ENCODE peak calls at places on chromosomes 11 and 22, in five cellular contexts. X is PC-9, W is tibial nerve, M is SK-N-SH, B is PC-3. K is an unnamed sample.
A peak's percentile ranks its signal among the peaks of the same experiment; 100 is the strongest.

GRCh38 chr11:69819541-69820070 is 390 bp upstream of the FGF3 start:
- DNase-seq in M (peak; percentile 81), B (no peak), X (no peak), W (no peak), K (no peak)

GRCh38 chr11:86916330-86916729 is 38.9 kb downstream of the FZD4 start:
- DNase-seq in W (peak; percentile 17), B (peak; percentile 96), M (no peak), X (peak; percentile 88), K (no peak)

GRCh38 chr11:132220464-132220863 is 850.0 kb downstream of the NTM start:
- DNase-seq in B (no peak), W (no peak), X (no peak), M (no peak), K (no peak)

GRCh38 chr22:49807780-49808708 is 19.6 kb downstream of the BRD1 start:
- DNase-seq in B (no peak), X (no peak), W (no peak), M (no peak), K (no peak)

GRCh38 chr11:65872555-65873279 is at the start of gene EFEMP2:
- DNase-seq in X (no peak), B (no peak), M (peak; percentile 79), W (no peak), K (no peak)

GRCh38 chr11:44138980-44139379 is 43.5 kb downstream of the EXT2 start:
- DNase-seq in W (no peak), M (no peak), B (no peak), X (no peak), K (no peak)

GRCh38 chr22:38074181-38075104 is 9.5 kb downstream of the SLC16A8 start:
- DNase-seq in W (no peak), B (no peak), X (no peak), M (no peak), K (no peak)

GRCh38 chr11:72831521-72832300 is 17.5 kb downstream of the ATG16L2 start:
- DNase-seq in B (peak; percentile 76), M (peak; percentile 88), W (peak; percentile 87), X (peak; percentile 61), K (peak; percentile 51)

GRCh38 chr11:2892215-2893020 is 6.8 kb upstream of the CDKN1C start:
- DNase-seq in M (peak; percentile 92), X (peak; percentile 50), B (peak; percentile 59), W (no peak), K (no peak)

GRCh38 chr11:96741068-96741467 is 351.3 kb downstream of the JRKL start:
- DNase-seq in M (no peak), B (peak; percentile 57), X (no peak), W (no peak), K (no peak)

GRCh38 chr11:33545941-33546340 is 154.7 kb downstream of the C11orf91 start:
- DNase-seq in W (no peak), B (peak; percentile 27), X (no peak), M (no peak), K (no peak)

GRCh38 chr11:64661146-64661545 is 61.9 kb downstream of the NRXN2 start:
- DNase-seq in X (no peak), M (no peak), W (no peak), B (no peak), K (no peak)

GRCh38 chr11:8826901-8827560 is 84.0 kb upstream of the AKIP1 start:
- DNase-seq in M (no peak), X (no peak), W (no peak), B (no peak), K (no peak)

GRCh38 chr22:26552466-26552865 is 37.5 kb downstream of the TPST2 start:
- DNase-seq in M (no peak), B (no peak), X (no peak), W (no peak), K (no peak)

GRCh38 chr11:131511794-131512193 is 141.4 kb downstream of the NTM start:
- DNase-seq in B (peak; percentile 67), M (peak; percentile 43), W (peak; percentile 27), X (peak; percentile 42), K (no peak)

GRCh38 chr22:17552737-17553136 is 10.6 kb upstream of the SLC25A18 start:
- DNase-seq in W (no peak), M (no peak), B (no peak), X (no peak), K (no peak)

GRCh38 chr11:73866586-73866996 is 10.1 kb downstream of the COA4 start:
- DNase-seq in X (peak; percentile 71), B (peak; percentile 76), W (no peak), M (peak; percentile 58), K (no peak)

GRCh38 chr11:69882270-69882608 is 63.0 kb upstream of the FGF3 start:
- DNase-seq in M (no peak), W (no peak), X (peak; percentile 6), B (no peak), K (no peak)

GRCh38 chr22:24697671-24698082 is 76.8 kb downstream of the PIWIL3 start:
- DNase-seq in B (no peak), X (no peak), M (no peak), W (peak; percentile 46), K (no peak)

GRCh38 chr11:87356428-87356827 is 318.7 kb downstream of the TMEM135 start:
- DNase-seq in X (no peak), M (no peak), W (no peak), B (no peak), K (no peak)

GRCh38 chr11:102807921-102808320 is 10.0 kb upstream of the MMP1 start:
- DNase-seq in M (peak; percentile 36), B (peak; percentile 32), X (peak; percentile 43), W (no peak), K (no peak)

GRCh38 chr11:118791961-118792578 is 1.1 kb upstream of the DDX6 start:
- DNase-seq in B (peak; percentile 12), M (peak; percentile 57), W (peak; percentile 22), X (no peak), K (no peak)

GRCh38 chr11:2787816-2788750 is 88.3 kb upstream of the KCNQ1OT1 start:
- DNase-seq in X (no peak), B (no peak), M (no peak), W (no peak), K (no peak)

GRCh38 chr22:39308614-39309363 is 10.6 kb downstream of the RPL3 start:
- DNase-seq in B (peak; percentile 89), M (no peak), W (peak; percentile 53), X (peak; percentile 92), K (no peak)

GRCh38 chr22:20773793-20774212 is at the start of gene SERPIND1:
- DNase-seq in W (no peak), M (no peak), X (no peak), B (no peak), K (no peak)

GRCh38 chr22:20774882-20775281 is 969 bp downstream of the SERPIND1 start:
- DNase-seq in X (no peak), M (no peak), B (no peak), W (no peak), K (no peak)

GRCh38 chr22:20775342-20775895 is 1.5 kb downstream of the SERPIND1 start:
- DNase-seq in M (no peak), X (no peak), B (no peak), W (no peak), K (no peak)

GRCh38 chr22:20776624-20777405 is 2.9 kb downstream of the SERPIND1 start:
- DNase-seq in X (no peak), B (no peak), M (no peak), W (no peak), K (no peak)

GRCh38 chr22:20771918-20772625 is 1.8 kb upstream of the SERPIND1 start:
- DNase-seq in W (no peak), B (no peak), M (no peak), X (no peak), K (no peak)
- TF ChIP-seq CTCF in W (no peak), B (peak; percentile 37), M (no peak), X (no peak), K (no peak)

GRCh38 chr22:22879675-22880029 is 8.0 kb upstream of the IGLL5 start:
- DNase-seq in W (no peak), X (no peak), M (no peak), B (no peak), K (no peak)
- TF ChIP-seq CTCF in W (no peak), X (no peak), M (no peak), B (no peak), K (no peak)

DNA sequence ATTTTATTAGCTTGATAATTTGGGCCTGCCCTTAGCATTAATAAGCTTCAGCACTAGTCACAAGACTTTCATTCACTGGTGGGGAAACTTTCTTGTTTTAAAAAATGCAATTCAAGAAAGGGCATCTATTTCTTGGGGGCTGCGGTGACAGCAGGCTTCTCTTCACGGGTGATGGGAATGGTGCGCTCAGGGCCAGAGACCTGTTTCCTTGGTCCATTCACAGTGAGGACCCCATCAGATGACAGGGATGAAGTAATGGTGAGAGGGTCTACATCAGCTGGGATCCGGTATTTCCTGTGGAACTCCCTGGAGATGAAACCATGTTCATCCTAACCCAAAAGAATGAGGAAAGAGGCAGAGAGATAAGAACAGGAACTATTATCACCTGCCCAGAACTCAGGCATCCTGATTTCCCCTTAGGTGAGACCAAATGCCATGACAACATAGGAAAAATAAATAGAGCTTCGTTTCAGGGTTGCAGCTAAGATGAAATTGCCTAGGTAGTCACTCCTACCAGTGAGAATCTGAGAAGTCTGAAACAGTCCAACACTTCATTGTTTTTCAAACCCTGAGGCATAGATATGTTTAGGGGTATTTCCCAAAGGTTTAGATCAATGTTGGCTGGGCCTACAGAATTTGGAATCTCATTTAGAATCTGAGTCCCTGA is 2.8 kb downstream of the CRYAB start:
- DNase-seq in W (no peak), B (no peak), X (no peak), M (no peak), K (no peak)
- TF ChIP-seq CTCF in W (no peak), B (no peak), X (no peak), M (no peak), K (no peak)

GRCh38 chr11:57001674-57002401 is 13.1 kb downstream of the OR5AK2 start:
- DNase-seq in X (no peak), W (no peak), M (no peak), B (peak; percentile 40), K (no peak)
- TF ChIP-seq CTCF in X (peak; percentile 67), W (no peak), M (peak; percentile 63), B (peak; percentile 84), K (no peak)

DNA sequence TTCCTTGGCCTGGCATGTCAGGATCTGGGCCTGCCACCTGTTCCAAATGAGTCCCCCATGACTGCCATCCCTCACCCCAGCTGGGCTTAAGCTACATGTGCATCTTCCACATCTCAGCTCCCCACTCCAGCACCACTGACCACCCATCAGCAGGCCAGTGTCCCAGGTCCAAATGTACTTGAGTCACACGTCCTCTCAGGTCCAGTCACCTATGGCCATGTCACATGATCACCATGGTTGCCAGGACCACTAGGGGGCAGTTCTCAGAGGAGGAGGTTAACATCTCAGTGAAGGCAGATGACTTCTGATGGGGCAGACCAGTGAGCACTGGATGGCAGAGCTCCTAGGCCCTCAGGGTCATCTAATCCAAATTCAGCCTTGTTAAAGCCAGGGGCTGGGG is 41.9 kb upstream of the WNT11 start:
- DNase-seq in B (peak; percentile 44), X (no peak), W (no peak), M (no peak), K (no peak)
- TF ChIP-seq CTCF in B (peak; percentile 60), X (peak; percentile 47), W (no peak), M (peak; percentile 34), K (no peak)

K was measured in D721Med.